ENCODE peak calls at places on chromosome 16, in nine cellular contexts. J is B cell, W is RWPE1, S is WTC11, C is foreskin fibroblast, L is cardiac fibroblast, P is nephron progenitor cell, X is progenitor cell of endocrine pancreas, K is GM10248. T is an unnamed sample.

GRCh38 chr16:69798466-69798865 is 36.3 kb downstream of the WWP2 start:
- DNase-seq in J (no peak), W (no peak), S (no peak), C (no peak), L (peak), P (no peak), X (no peak), K (no peak), T (no peak)

GRCh38 chr16:79618712-79619050 is 18.1 kb upstream of the MAF start:
- DNase-seq in J (no peak), W (no peak), S (no peak), C (no peak), L (no peak), P (no peak), X (no peak), K (no peak), T (no peak)

GRCh38 chr16:84228321-84228838 is 11.4 kb downstream of the KCNG4 start:
- DNase-seq in J (no peak), W (peak), S (peak), C (peak), L (peak), P (peak), X (no peak), K (no peak), T (no peak)

GRCh38 chr16:87847785-87848675 is 21.3 kb downstream of the SLC7A5 start:
- DNase-seq in J (no peak), W (no peak), S (no peak), C (no peak), L (no peak), P (no peak), X (no peak), K (no peak), T (no peak)

GRCh38 chr16:46629331-46629843 is 8.2 kb upstream of the SHCBP1 start:
- DNase-seq in J (no peak), W (peak), S (no peak), C (peak), L (peak), P (no peak), X (no peak), K (no peak), T (no peak)

GRCh38 chr16:86100205-86101134 is 201.5 kb downstream of the IRF8 start:
- DNase-seq in J (no peak), W (no peak), S (no peak), C (no peak), L (no peak), P (peak), X (no peak), K (no peak), T (no peak)

GRCh38 chr16:10886739-10887269 is 9.8 kb downstream of the CIITA start:
- DNase-seq in J (peak), W (no peak), S (no peak), C (no peak), L (no peak), P (no peak), X (no peak), K (no peak), T (peak)

GRCh38 chr16:56352351-56353053 is 72.8 kb downstream of the AMFR start:
- DNase-seq in J (no peak), W (no peak), S (no peak), C (no peak), L (no peak), P (no peak), X (no peak), K (no peak), T (no peak)

GRCh38 chr16:3235856-3236669 is 1.1 kb upstream of the ZNF200 start:
- DNase-seq in J (no peak), W (no peak), S (peak), C (no peak), L (no peak), P (peak), X (no peak), K (no peak), T (no peak)

GRCh38 chr16:56606071-56606687 is 2.2 kb upstream of the MT2A start:
- DNase-seq in J (no peak), W (peak), S (no peak), C (peak), L (peak), P (no peak), X (no peak), K (no peak), T (no peak)

GRCh38 chr16:17343028-17343427 is 127.7 kb downstream of the XYLT1 start:
- DNase-seq in J (peak), W (no peak), S (no peak), C (no peak), L (no peak), P (no peak), X (no peak), K (peak), T (peak)

GRCh38 chr16:74991593-74992403 is 6.9 kb upstream of the WDR59 start:
- DNase-seq in J (no peak), W (no peak), S (no peak), C (no peak), L (no peak), P (no peak), X (no peak), K (no peak), T (no peak)

GRCh38 chr16:3161235-3162018 is 26.6 kb upstream of the OR1F1 start:
- DNase-seq in J (no peak), W (no peak), S (no peak), C (no peak), L (no peak), P (no peak), X (no peak), K (no peak), T (no peak)

GRCh38 chr16:50684823-50685455 is 3.8 kb upstream of the SNX20 start:
- DNase-seq in J (no peak), W (no peak), S (no peak), C (no peak), L (no peak), P (no peak), X (no peak), K (no peak), T (no peak)

GRCh38 chr16:68756250-68757051 is 19.4 kb downstream of the CDH1 start:
- DNase-seq in J (peak), W (peak), S (no peak), C (no peak), L (peak), P (no peak), X (no peak), K (peak), T (peak)
- TF ChIP-seq CTCF in J (no peak), W (no peak), S (no peak), C (no peak), L (no peak), P (no peak), X (no peak), K (no peak), T (no peak)

DNA sequence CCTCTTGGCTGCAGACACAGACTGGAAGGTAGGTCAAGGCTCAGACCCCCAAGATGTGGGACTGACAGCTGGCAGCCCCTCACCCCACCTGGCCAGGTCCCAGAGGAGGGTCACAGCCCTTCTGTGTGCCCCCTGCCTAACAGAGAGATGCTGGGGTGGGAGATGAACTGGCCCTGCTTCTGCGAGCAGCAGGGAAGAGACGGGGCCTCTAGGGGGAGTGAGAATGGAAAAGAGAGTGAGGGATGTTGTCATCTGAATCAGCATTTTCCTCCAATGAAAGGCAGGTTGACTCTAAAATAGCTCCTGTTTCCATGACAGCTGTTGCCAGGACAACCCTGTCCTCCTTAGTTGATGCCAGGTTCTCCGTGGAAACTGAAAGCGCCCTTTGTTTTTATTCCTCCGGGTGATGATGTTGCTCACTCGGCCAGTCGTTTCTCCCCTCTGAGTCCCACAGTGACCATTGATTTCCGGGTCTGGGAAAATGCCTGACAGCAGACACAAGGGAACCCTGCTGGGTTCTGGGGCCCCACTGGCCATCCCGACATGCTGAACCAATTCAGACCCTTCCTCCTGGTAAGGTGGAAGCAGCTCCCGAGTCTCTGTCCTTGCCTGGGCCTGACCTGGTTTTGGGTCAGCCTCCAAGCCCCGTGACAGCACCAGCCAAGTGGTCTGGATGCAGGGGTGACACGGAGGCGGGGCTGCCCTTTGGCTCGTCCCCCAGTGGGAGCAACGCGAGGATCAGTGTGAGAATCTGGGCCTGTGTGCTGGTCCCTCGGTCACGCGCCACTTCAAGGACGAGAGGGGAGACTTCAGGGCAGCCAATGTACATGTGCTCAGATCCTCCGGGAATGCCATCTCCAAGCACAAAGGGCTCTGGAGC is 4.7 kb upstream of the NDRG4 start:
- DNase-seq in J (peak), W (peak), S (peak), C (peak), L (peak), P (peak), X (no peak), K (peak), T (peak)
- TF ChIP-seq CTCF in J (no peak), W (peak), S (no peak), C (peak), L (peak), P (peak), X (peak), K (peak), T (peak)

GRCh38 chr16:78458588-78458987 is 359.1 kb downstream of the WWOX start:
- DNase-seq in J (no peak), W (no peak), S (no peak), C (no peak), L (no peak), P (no peak), X (no peak), K (no peak), T (no peak)
- TF ChIP-seq CTCF in J (no peak), W (no peak), S (peak), C (no peak), L (no peak), P (peak), X (peak), K (no peak), T (no peak)

GRCh38 chr16:2016407-2016922 is 3.1 kb upstream of the NPW start:
- DNase-seq in J (no peak), W (no peak), S (peak), C (no peak), L (no peak), P (peak), X (no peak), K (no peak), T (no peak)
- TF ChIP-seq CTCF in J (peak), W (no peak), S (peak), C (peak), L (peak), P (peak), X (peak), K (peak), T (peak)

GRCh38 chr16:4327782-4328579 is 12.1 kb downstream of the GLIS2 start:
- DNase-seq in J (peak), W (no peak), S (peak), C (peak), L (peak), P (peak), X (peak), K (peak), T (peak)
- TF ChIP-seq CTCF in J (peak), W (peak), S (no peak), C (peak), L (peak), P (peak), X (peak), K (peak), T (peak)

DNA sequence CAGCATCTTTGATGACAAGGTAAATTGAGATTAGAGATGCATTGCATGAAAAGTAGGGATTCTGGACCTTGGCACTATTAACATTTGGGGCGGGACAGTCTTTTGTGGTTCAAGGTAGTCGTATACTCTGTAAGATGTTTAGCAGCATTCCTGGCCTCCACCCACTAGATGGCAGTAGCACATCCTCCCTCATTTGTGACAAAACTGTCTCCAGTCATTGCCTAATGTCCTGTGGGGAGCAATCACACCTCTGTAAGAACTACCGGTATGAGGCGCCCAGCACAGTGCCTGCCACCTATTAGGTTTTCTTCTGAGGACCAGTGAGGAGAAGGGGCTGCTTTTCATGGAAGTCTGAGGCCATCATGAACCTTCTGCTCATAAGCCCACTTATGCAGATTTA is 180.8 kb downstream of the RBFOX1 start:
- DNase-seq in J (no peak), W (no peak), S (peak), C (no peak), L (no peak), P (no peak), X (no peak), K (no peak), T (no peak)
- TF ChIP-seq CTCF in J (no peak), W (no peak), S (no peak), C (no peak), L (no peak), P (peak), X (peak), K (peak), T (no peak)